ENCODE peak calls at places on chromosomes 3 and 15, in nine cellular contexts. R is stimulated activated CD8-positive, alpha-beta memory T cell treated with anti-CD3 and anti-CD28 coated beads, Interleukin-7, amount 100 ng/mL, for 1 hour; M is astrocyte of the spinal cord; W is HuH-7; J is epithelial cell of prostate; F is activated T-cell treated with anti-CD3 and anti-CD28 coated beads for 1 hour; K is RPMI7951; O is activated gamma-delta T cell treated with Interleukin-2 at 50 U/mL for 16 hours; I is stimulated activated CD4-positive, alpha-beta T cell treated with anti-CD3 and anti-CD28 coated beads, Interleukin-1b, Interleukin-23, amount 100 ng/mL, for 1 hour. V is an unnamed sample.

GRCh38 chr3:48038971-48039481 is 22.8 kb upstream of the MAP4 start:
- DNase-seq in R (no peak), M (no peak), I (no peak), O (no peak), J (no peak), K (peak; percentile 42), F (no peak), W (no peak), V (no peak)

GRCh38 chr3:182258538-182259177 is 534.6 kb upstream of the ATP11B start:
- DNase-seq in K (peak; percentile 9), R (no peak), O (no peak), M (peak; percentile 71), I (no peak), W (no peak), J (no peak), F (no peak), V (no peak)

GRCh38 chr15:70447927-70448698 is 315.2 kb downstream of the UACA start:
- DNase-seq in K (no peak), J (no peak), F (peak; percentile 36), M (no peak), O (peak; percentile 56), W (no peak), R (peak; percentile 29), I (no peak), V (no peak)

GRCh38 chr3:98746882-98747281 is 16.3 kb upstream of the ST3GAL6 start:
- DNase-seq in W (no peak), F (no peak), O (no peak), K (no peak), M (peak; percentile 19), I (no peak), R (no peak), J (no peak), V (no peak)

GRCh38 chr3:32089476-32089875 is 16.9 kb upstream of the GPD1L start:
- DNase-seq in W (no peak), F (no peak), J (no peak), I (no peak), M (no peak), K (no peak), O (no peak), R (no peak), V (no peak)

GRCh38 chr3:181596126-181596525 is 115.6 kb upstream of the SOX2 start:
- DNase-seq in O (no peak), K (no peak), I (no peak), F (no peak), J (no peak), M (no peak), R (no peak), W (no peak), V (no peak)

GRCh38 chr15:64247535-64247905 is 84.7 kb upstream of the PPIB start:
- DNase-seq in F (no peak), K (no peak), J (no peak), M (no peak), W (no peak), I (no peak), O (no peak), R (no peak), V (no peak)

GRCh38 chr3:46947981-46948791 is 28.4 kb downstream of the CCDC12 start:
- DNase-seq in M (no peak), K (peak; percentile 70), W (no peak), R (peak; percentile 46), O (peak; percentile 80), J (peak; percentile 89), I (peak; percentile 43), F (peak; percentile 52), V (no peak)

GRCh38 chr15:97652700-97653167 is 307.8 kb upstream of the ARRDC4 start:
- DNase-seq in W (no peak), I (no peak), O (no peak), R (no peak), K (no peak), F (no peak), J (no peak), M (no peak), V (no peak)

GRCh38 chr3:197896421-197896820 is 53.6 kb upstream of the RPL35A start:
- DNase-seq in K (peak; percentile 18), R (no peak), M (no peak), W (no peak), O (no peak), F (no peak), I (no peak), J (no peak), V (no peak)

GRCh38 chr3:190294030-190294429 is 28.2 kb downstream of the CLDN1 start:
- DNase-seq in R (no peak), F (no peak), M (no peak), J (no peak), W (no peak), I (no peak), O (no peak), K (no peak), V (no peak)

GRCh38 chr15:75925440-75925839 is 21.8 kb downstream of the FBXO22 start:
- DNase-seq in O (no peak), R (no peak), J (no peak), F (no peak), M (no peak), W (no peak), I (no peak), K (no peak), V (no peak)

V was measured in GOT3.